ENCODE peak calls at places on chromosome 21, in five cellular contexts. T, O, K, N and V are unnamed samples.

GRCh38 chr21:45623436-45623835 is 20.1 kb upstream of the PCBP3 start:
- DNase-seq in T (no peak), O (no peak), K (no peak), N (no peak), V (no peak)

GRCh38 chr21:43302356-43302700 is 124.6 kb downstream of the SIK1 start:
- DNase-seq in T (no peak), O (no peak), K (no peak), N (no peak), V (no peak)

GRCh38 chr21:18937337-18937736 is 533.8 kb upstream of the TMPRSS15 start:
- DNase-seq in T (no peak), O (no peak), K (no peak), N (no peak), V (no peak)

GRCh38 chr21:31218830-31219608 is 125.0 kb downstream of the TIAM1 start:
- DNase-seq in T (no peak), O (no peak), K (no peak), N (no peak), V (peak; percentile 22)

GRCh38 chr21:32807717-32808380 is 36.3 kb upstream of the PAXBP1 start:
- DNase-seq in T (peak; percentile 73), O (no peak), K (no peak), N (no peak), V (no peak)

GRCh38 chr21:37073417-37074194 is 552 bp downstream of the TTC3 start:
- DNase-seq in T (peak; percentile 47), O (peak; percentile 28), K (peak; percentile 62), N (peak; percentile 65), V (peak; percentile 42)

GRCh38 chr21:34875830-34876229 is 173.3 kb downstream of the RUNX1 start:
- DNase-seq in T (no peak), O (no peak), K (no peak), N (no peak), V (no peak)

GRCh38 chr21:39141502-39141901 is 41.7 kb downstream of the PSMG1 start:
- DNase-seq in T (no peak), O (no peak), K (no peak), N (no peak), V (peak; percentile 58)

GRCh38 chr21:18026359-18026758 is 207.2 kb upstream of the C21orf91 start:
- DNase-seq in T (no peak), O (no peak), K (no peak), N (no peak), V (no peak)

GRCh38 chr21:37627074-37627473 is 260.5 kb downstream of the DYRK1A start:
- DNase-seq in T (no peak), O (no peak), K (no peak), N (no peak), V (no peak)

GRCh38 chr21:36642777-36643176 is 56.1 kb upstream of the SIM2 start:
- DNase-seq in T (no peak), O (no peak), K (no peak), N (no peak), V (no peak)

GRCh38 chr21:27825035-27825434 is 858.1 kb upstream of the ADAMTS5 start:
- DNase-seq in T (no peak), O (no peak), K (no peak), N (no peak), V (no peak)

GRCh38 chr21:45562401-45562800 is 20.2 kb upstream of the SLC19A1 start:
- DNase-seq in T (no peak), O (no peak), K (no peak), N (no peak), V (no peak)

GRCh38 chr21:41786521-41786987 is 19.7 kb upstream of the RIPK4 start:
- DNase-seq in T (peak; percentile 100), O (no peak), K (no peak), N (no peak), V (peak; percentile 76)

GRCh38 chr21:40976198-40977114 is 129.5 kb upstream of the DSCAM start:
- DNase-seq in T (no peak), O (no peak), K (no peak), N (no peak), V (no peak)

GRCh38 chr21:27422435-27422834 is 455.5 kb upstream of the ADAMTS5 start:
- DNase-seq in T (peak; percentile 60), O (no peak), K (no peak), N (no peak), V (no peak)

GRCh38 chr21:31255036-31255435 is 89.0 kb downstream of the TIAM1 start:
- DNase-seq in T (no peak), O (no peak), K (no peak), N (no peak), V (no peak)

GRCh38 chr21:46092026-46092764 is 5.7 kb upstream of the COL6A2 start:
- DNase-seq in T (peak; percentile 90), O (no peak), K (no peak), N (no peak), V (no peak)

GRCh38 chr21:45154511-45155508 is 80.4 kb downstream of the ADARB1 start:
- DNase-seq in T (peak; percentile 57), O (no peak), K (no peak), N (no peak), V (peak; percentile 28)

GRCh38 chr21:21101911-21102310 is 103.7 kb downstream of the NCAM2 start:
- DNase-seq in T (peak; percentile 63), O (no peak), K (peak; percentile 22), N (peak; percentile 42), V (peak; percentile 29)

GRCh38 chr21:45142469-45142868 is 68.1 kb downstream of the ADARB1 start:
- DNase-seq in T (peak; percentile 75), O (no peak), K (no peak), N (no peak), V (peak; percentile 22)